ENCODE peak calls at places on chromosome 20, in eight cellular contexts. U, Y, M, E, K, R, W and J are unnamed samples.

GRCh38 chr20:6162239-6162638 is 39.4 kb upstream of the FERMT1 start:
- DNase-seq in R (no peak), E (no peak), U (no peak), K (no peak), Y (peak; percentile 34), W (no peak), M (no peak), J (peak; percentile 80)

GRCh38 chr20:59421920-59422637 is 121.7 kb downstream of the EDN3 start:
- DNase-seq in E (no peak), M (no peak), Y (no peak), R (no peak), W (no peak), K (no peak), U (no peak), J (peak; percentile 51)

GRCh38 chr20:17661121-17661744 is 20.8 kb downstream of the RRBP1 start:
- DNase-seq in Y (no peak), R (no peak), K (peak; percentile 41), U (no peak), E (no peak), W (no peak), M (no peak), J (peak; percentile 55)

GRCh38 chr20:1015181-1015580 is 13.1 kb upstream of the RSPO4 start:
- DNase-seq in Y (peak; percentile 10), K (no peak), E (no peak), W (no peak), R (peak; percentile 30), M (no peak), U (no peak), J (no peak)

GRCh38 chr20:16378712-16379111 is 194.5 kb downstream of the KIF16B start:
- DNase-seq in W (no peak), M (no peak), Y (no peak), U (no peak), R (no peak), K (no peak), E (no peak), J (no peak)

GRCh38 chr20:15319444-15319843 is 982.0 kb upstream of the FLRT3 start:
- DNase-seq in U (no peak), E (no peak), M (no peak), R (no peak), K (no peak), W (no peak), Y (no peak), J (no peak)

GRCh38 chr20:51275816-51276215 is 252.9 kb upstream of the KCNG1 start:
- DNase-seq in K (no peak), Y (no peak), U (no peak), M (no peak), E (no peak), W (no peak), R (no peak), J (no peak)

GRCh38 chr20:17628101-17628841 is 53.8 kb downstream of the RRBP1 start:
- DNase-seq in E (no peak), R (no peak), K (no peak), M (no peak), Y (no peak), U (no peak), W (no peak), J (peak; percentile 55)

GRCh38 chr20:13061381-13061780 is 52.6 kb downstream of the SPTLC3 start:
- DNase-seq in U (no peak), K (no peak), E (no peak), Y (no peak), M (no peak), R (no peak), W (no peak), J (no peak)

DNA sequence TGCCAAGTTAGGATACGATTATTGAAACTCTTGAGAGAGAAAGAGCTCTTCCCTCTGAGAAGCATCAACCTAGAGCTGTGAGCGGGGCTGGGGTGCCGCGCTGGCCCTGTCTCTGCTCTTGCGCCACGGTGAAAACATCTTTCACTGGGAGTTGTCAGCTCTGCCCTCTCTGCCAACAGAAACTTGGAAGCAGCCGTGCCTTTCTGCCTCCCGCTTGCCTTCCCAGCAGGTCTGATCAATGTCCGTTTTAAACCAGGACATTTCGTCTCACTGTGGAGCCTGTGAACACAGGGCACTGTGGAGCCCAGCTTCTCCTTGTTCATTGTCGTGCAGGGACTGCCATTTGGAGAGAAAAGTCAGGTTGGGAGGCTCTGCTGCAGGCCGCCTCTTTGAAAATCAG is 249.2 kb upstream of the PMEPA1 start:
- DNase-seq in Y (no peak), U (no peak), R (no peak), E (no peak), W (no peak), M (no peak), K (no peak), J (peak; percentile 71)
- TF ChIP-seq POLR2AphosphoS5 in Y (no peak), U (no peak), R (no peak), E (no peak), W (no peak), M (no peak), K (peak; percentile 56), J (no peak)

GRCh38 chr20:31833931-31834521 is 11.4 kb downstream of the FOXS1 start:
- DNase-seq in W (no peak), E (no peak), M (no peak), U (no peak), Y (no peak), K (no peak), R (no peak), J (no peak)

GRCh38 chr20:31836853-31837608 is 8.4 kb downstream of the FOXS1 start:
- DNase-seq in R (no peak), E (no peak), W (no peak), Y (no peak), U (no peak), M (no peak), K (no peak), J (peak; percentile 44)

GRCh38 chr20:31835554-31835953 is 9.8 kb downstream of the FOXS1 start:
- DNase-seq in R (no peak), E (no peak), K (no peak), W (no peak), U (no peak), M (no peak), Y (no peak), J (no peak)

GRCh38 chr20:31837896-31838397 is 7.5 kb downstream of the FOXS1 start:
- DNase-seq in U (no peak), M (peak; percentile 26), K (no peak), R (peak; percentile 25), W (no peak), E (no peak), Y (no peak), J (peak; percentile 52)

GRCh38 chr20:31835977-31836852 is 9.2 kb downstream of the FOXS1 start:
- DNase-seq in Y (peak; percentile 88), W (no peak), U (peak; percentile 54), K (peak; percentile 71), R (peak; percentile 91), E (peak; percentile 67), M (peak; percentile 90), J (peak; percentile 83)
- TF ChIP-seq POLR2AphosphoS5 in Y (peak; percentile 58), W (peak; percentile 83), U (no peak), K (peak; percentile 20), R (peak; percentile 94), E (peak; percentile 21), M (no peak), J (no peak)

DNA sequence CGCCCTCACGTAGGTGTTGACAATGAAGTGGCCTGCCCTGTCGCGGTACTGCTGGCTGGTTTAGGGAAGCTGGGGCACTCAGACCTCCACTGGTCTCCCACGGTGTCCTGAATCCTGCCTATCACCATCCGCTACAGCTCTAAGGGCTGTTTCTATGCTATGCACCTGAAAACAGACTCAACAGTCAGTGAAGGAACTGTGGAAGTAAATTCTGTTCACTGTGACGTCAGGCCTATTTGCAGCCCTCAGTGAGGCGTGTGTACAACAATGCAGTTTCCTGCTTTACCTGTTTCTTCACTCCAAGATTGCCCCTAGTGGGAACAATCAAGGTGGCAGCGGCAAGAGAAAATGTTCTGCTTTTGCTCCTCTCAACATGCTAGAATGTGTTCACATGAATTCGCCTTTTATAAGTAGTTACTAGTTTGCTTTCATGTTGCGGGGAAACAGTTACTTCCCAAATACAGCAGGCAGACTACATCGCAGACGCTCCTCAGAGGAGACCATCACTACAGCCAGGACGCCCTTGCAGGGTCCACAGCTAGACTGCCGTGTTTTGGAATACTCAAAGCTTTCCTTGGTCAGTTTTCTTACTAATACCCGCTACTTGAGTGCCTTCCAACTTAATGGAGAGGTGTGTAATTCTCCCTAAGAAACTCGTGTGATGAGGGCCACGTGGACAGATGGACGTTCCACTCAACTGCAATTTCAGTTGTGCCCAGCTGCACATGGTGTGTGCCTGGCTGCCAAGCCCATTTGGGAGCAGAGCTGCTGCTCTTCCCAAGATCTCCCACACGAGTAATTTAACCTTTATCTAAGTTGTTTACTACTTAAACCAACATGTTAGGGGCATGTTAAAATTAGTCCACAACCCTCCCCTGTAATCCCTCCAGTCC is 25.4 kb downstream of the DIDO1 start:
- DNase-seq in Y (no peak), K (peak; percentile 53), M (no peak), R (no peak), E (no peak), U (no peak), W (no peak), J (no peak)
- TF ChIP-seq POLR2AphosphoS5 in Y (no peak), K (peak; percentile 38), M (peak; percentile 2), R (peak; percentile 22), E (no peak), U (no peak), W (no peak), J (no peak)

DNA sequence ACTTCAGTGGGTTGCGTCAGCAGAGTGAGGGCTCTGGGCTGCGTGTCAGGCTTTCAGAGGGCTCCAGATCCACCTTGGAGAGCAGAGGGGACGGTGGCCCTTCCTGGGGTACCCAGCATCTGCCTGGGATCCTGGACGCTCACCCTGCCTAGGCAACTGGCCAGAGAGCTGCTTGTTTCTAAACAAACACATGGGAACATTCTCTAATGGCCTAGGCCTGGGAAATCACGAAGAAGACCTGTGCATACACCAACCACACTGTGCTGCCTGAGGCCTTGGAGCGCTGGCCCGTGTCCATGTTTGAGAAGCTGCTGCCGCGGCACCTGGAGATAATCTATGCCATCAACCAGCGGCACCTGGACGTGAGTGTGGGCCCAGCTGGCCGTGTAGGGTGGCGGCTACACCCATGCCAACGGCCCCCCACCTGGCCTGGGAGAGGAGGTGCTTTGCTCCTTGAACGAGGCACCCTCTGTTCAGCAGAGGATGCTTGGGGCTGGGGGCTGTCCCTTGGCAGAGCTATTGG is 32.2 kb downstream of the PYGB start:
- DNase-seq in U (no peak), M (no peak), K (peak; percentile 29), R (no peak), W (no peak), E (peak; percentile 97), Y (no peak), J (peak; percentile 82)
- TF ChIP-seq POLR2AphosphoS5 in U (no peak), M (no peak), K (peak; percentile 26), R (no peak), W (no peak), E (peak; percentile 56), Y (no peak), J (peak; percentile 66)

GRCh38 chr20:39292193-39292736 is 330.1 kb downstream of the DHX35 start:
- DNase-seq in M (no peak), W (no peak), K (no peak), U (no peak), Y (no peak), R (no peak), E (no peak), J (no peak)
- TF ChIP-seq POLR2AphosphoS5 in M (no peak), W (no peak), K (no peak), U (no peak), Y (no peak), R (no peak), E (no peak), J (no peak)